ENCODE peak calls at places on chromosome 5, in eight cellular contexts. One of them, this sample, is unnamed.

GRCh38 chr5:55850839-55851674 is at the start of gene IL31RA:
- DNase-seq in H1: no peak
- DNase-seq in A549: peak
- DNase-seq in GM12878: no peak
- DNase-seq in HCT116: peak
- DNase-seq in K562: no peak
- DNase-seq in HepG2: peak
- DNase-seq in WTC11: no peak
- DNase-seq in this sample: peak

GRCh38 chr5:171299228-171299627 is 9.8 kb upstream of the TLX3 start:
- DNase-seq in WTC11: no peak
- DNase-seq in GM12878: no peak
- DNase-seq in HCT116: no peak
- DNase-seq in K562: no peak
- DNase-seq in A549: no peak
- DNase-seq in HepG2: no peak
- DNase-seq in H1: no peak
- DNase-seq in this sample: no peak

GRCh38 chr5:175712681-175713085 is 54.8 kb downstream of the HRH2 start:
- DNase-seq in GM12878: no peak
- DNase-seq in K562: no peak
- DNase-seq in A549: no peak
- DNase-seq in HCT116: no peak
- DNase-seq in WTC11: peak
- DNase-seq in H1: no peak
- DNase-seq in HepG2: no peak
- DNase-seq in this sample: peak

GRCh38 chr5:107478068-107478641 is 192.6 kb downstream of the EFNA5 start:
- DNase-seq in HepG2: no peak
- DNase-seq in K562: no peak
- DNase-seq in HCT116: no peak
- DNase-seq in H1: no peak
- DNase-seq in GM12878: no peak
- DNase-seq in A549: no peak
- DNase-seq in WTC11: no peak
- DNase-seq in this sample: no peak

GRCh38 chr5:59769832-59770231 is 123.7 kb downstream of the PDE4D start:
- DNase-seq in H1: no peak
- DNase-seq in GM12878: no peak
- DNase-seq in HCT116: no peak
- DNase-seq in K562: no peak
- DNase-seq in WTC11: no peak
- DNase-seq in HepG2: no peak
- DNase-seq in A549: no peak
- DNase-seq in this sample: no peak

GRCh38 chr5:61200582-61201155 is 38.4 kb upstream of the SMIM15 start:
- DNase-seq in K562: no peak
- DNase-seq in HepG2: no peak
- DNase-seq in H1: no peak
- DNase-seq in GM12878: peak
- DNase-seq in A549: no peak
- DNase-seq in WTC11: no peak
- DNase-seq in HCT116: no peak
- DNase-seq in this sample: peak

GRCh38 chr5:1119312-1119831 is 7.5 kb upstream of the SLC12A7 start:
- DNase-seq in WTC11: no peak
- DNase-seq in H1: no peak
- DNase-seq in A549: no peak
- DNase-seq in HepG2: peak
- DNase-seq in GM12878: no peak
- DNase-seq in K562: no peak
- DNase-seq in HCT116: no peak
- DNase-seq in this sample: peak

GRCh38 chr5:34738381-34738780 is 82.3 kb downstream of the RAI14 start:
- DNase-seq in H1: no peak
- DNase-seq in GM12878: no peak
- DNase-seq in HepG2: no peak
- DNase-seq in WTC11: no peak
- DNase-seq in A549: no peak
- DNase-seq in K562: no peak
- DNase-seq in HCT116: no peak
- DNase-seq in this sample: no peak

DNA sequence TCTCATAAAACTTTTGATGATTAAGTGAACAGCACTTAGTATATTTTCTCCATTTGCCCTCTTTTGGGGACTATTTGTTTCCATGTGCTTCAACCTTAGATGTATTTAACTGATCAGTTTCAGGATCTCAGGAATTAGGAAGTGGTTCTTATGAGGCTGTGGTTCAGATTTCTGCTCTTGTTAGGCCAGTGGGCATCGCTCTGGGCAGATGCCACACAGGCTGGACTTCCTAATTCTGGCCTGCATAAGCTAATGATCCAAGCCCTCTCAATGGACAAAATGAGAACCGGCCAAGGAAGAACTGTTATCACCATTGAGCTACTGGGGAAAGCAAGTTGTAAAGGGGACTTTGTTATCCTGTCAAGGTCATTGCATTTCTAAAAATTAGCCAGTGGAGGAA is 6.9 kb downstream of the ARHGAP26 start:
- DNase-seq in A549: no peak
- DNase-seq in H1: no peak
- DNase-seq in WTC11: no peak
- DNase-seq in GM12878: no peak
- DNase-seq in HCT116: no peak
- DNase-seq in HepG2: no peak
- DNase-seq in K562: no peak
- DNase-seq in this sample: no peak
- TF ChIP-seq MAX in A549: no peak
- TF ChIP-seq MAX in H1: no peak
- TF ChIP-seq MAX in WTC11: no peak
- TF ChIP-seq MAX in GM12878: no peak
- TF ChIP-seq MAX in HCT116: no peak
- TF ChIP-seq MAX in HepG2: no peak
- TF ChIP-seq MAX in K562: no peak
- TF ChIP-seq MAX in this sample: no peak

DNA sequence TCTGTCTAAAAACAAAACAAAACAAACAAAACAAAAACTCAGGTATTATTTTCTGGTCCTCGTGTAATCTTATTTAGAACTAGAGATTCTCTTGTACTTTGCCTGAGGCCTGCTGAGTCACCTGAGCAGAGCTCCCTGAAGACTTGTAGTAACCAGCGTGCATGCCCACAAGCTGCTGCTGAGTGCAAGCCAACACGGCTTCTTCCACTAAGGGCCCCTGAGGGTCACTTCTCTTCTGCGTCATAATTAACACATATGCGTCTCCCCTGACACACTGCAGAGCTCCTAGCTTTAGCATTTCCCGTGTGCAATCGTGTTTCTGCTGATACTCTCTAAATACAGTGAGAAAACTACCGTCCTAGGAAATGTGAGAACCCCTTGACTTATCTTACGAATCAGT is 10.9 kb upstream of the NDFIP1 start:
- DNase-seq in K562: no peak
- DNase-seq in HepG2: no peak
- DNase-seq in A549: no peak
- DNase-seq in WTC11: no peak
- DNase-seq in GM12878: no peak
- DNase-seq in HCT116: no peak
- DNase-seq in H1: no peak
- DNase-seq in this sample: peak
- TF ChIP-seq MAX in K562: no peak
- TF ChIP-seq MAX in HepG2: no peak
- TF ChIP-seq MAX in A549: no peak
- TF ChIP-seq MAX in WTC11: no peak
- TF ChIP-seq MAX in GM12878: no peak
- TF ChIP-seq MAX in HCT116: no peak
- TF ChIP-seq MAX in H1: no peak
- TF ChIP-seq MAX in this sample: no peak

GRCh38 chr5:14439087-14439841 is 142.3 kb upstream of the OTULINL start:
- DNase-seq in HepG2: no peak
- DNase-seq in H1: no peak
- DNase-seq in K562: no peak
- DNase-seq in A549: no peak
- DNase-seq in WTC11: no peak
- DNase-seq in GM12878: no peak
- DNase-seq in HCT116: no peak
- DNase-seq in this sample: no peak
- TF ChIP-seq MAX in HepG2: no peak
- TF ChIP-seq MAX in H1: no peak
- TF ChIP-seq MAX in K562: no peak
- TF ChIP-seq MAX in A549: no peak
- TF ChIP-seq MAX in WTC11: no peak
- TF ChIP-seq MAX in GM12878: no peak
- TF ChIP-seq MAX in HCT116: no peak
- TF ChIP-seq MAX in this sample: no peak

DNA sequence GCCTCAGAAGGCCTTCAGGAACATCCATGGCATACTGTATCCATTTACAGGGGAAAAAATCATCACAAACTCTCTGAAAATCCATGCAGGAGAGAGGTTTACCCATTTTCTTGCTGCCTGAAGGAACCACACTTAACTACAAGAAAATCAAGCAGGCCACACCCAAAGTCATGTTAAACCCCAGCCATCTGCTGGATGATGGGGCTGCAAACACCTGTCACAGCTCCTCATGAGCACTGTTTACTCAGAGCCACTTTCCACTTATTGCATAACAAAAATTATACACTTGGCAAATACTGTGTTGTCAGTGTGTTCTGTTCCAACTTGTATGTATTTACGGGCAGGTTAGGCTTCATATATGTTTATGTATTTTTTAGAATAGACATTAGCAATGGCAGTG is 35.8 kb downstream of the PPIC start:
- DNase-seq in A549: no peak
- DNase-seq in HCT116: no peak
- DNase-seq in GM12878: no peak
- DNase-seq in HepG2: no peak
- DNase-seq in K562: no peak
- DNase-seq in WTC11: no peak
- DNase-seq in H1: no peak
- DNase-seq in this sample: no peak
- TF ChIP-seq MAX in A549: no peak
- TF ChIP-seq MAX in HCT116: no peak
- TF ChIP-seq MAX in GM12878: no peak
- TF ChIP-seq MAX in HepG2: no peak
- TF ChIP-seq MAX in K562: no peak
- TF ChIP-seq MAX in WTC11: no peak
- TF ChIP-seq MAX in H1: no peak
- TF ChIP-seq MAX in this sample: no peak

GRCh38 chr5:124932791-124933600 is 186.6 kb upstream of the ZNF608 start:
- DNase-seq in HepG2: no peak
- DNase-seq in HCT116: no peak
- DNase-seq in GM12878: no peak
- DNase-seq in K562: no peak
- DNase-seq in H1: no peak
- DNase-seq in A549: no peak
- DNase-seq in WTC11: no peak
- DNase-seq in this sample: no peak
- TF ChIP-seq MAX in HepG2: no peak
- TF ChIP-seq MAX in HCT116: no peak
- TF ChIP-seq MAX in GM12878: no peak
- TF ChIP-seq MAX in K562: no peak
- TF ChIP-seq MAX in H1: no peak
- TF ChIP-seq MAX in A549: no peak
- TF ChIP-seq MAX in WTC11: no peak
- TF ChIP-seq MAX in this sample: no peak